ENCODE peak calls at places on chromosomes 13 and 19, in five cellular contexts. One of them, this sample, is unnamed.

GRCh38 chr19:4584670-4585460 is 25.4 kb upstream of the SEMA6B start:
- DNase-seq in NCI-H1092: no peak
- DNase-seq in left cardiac atrium: no peak
- DNase-seq in GM12892: peak; percentile 25
- DNase-seq in upper lobe of right lung: no peak
- DNase-seq in this sample: no peak

GRCh38 chr19:15915109-15915508 is 17.2 kb upstream of the CYP4F2 start:
- DNase-seq in NCI-H1092: no peak
- DNase-seq in left cardiac atrium: no peak
- DNase-seq in GM12892: no peak
- DNase-seq in upper lobe of right lung: no peak
- DNase-seq in this sample: no peak

GRCh38 chr13:100648354-100648753 is 26.2 kb downstream of the TMTC4 start:
- DNase-seq in NCI-H1092: no peak
- DNase-seq in left cardiac atrium: no peak
- DNase-seq in GM12892: no peak
- DNase-seq in upper lobe of right lung: no peak
- DNase-seq in this sample: no peak

GRCh38 chr13:105144936-105145335 is 1390.5 kb downstream of the EFNB2 start:
- DNase-seq in NCI-H1092: no peak
- DNase-seq in left cardiac atrium: no peak
- DNase-seq in GM12892: no peak
- DNase-seq in upper lobe of right lung: no peak
- DNase-seq in this sample: no peak

GRCh38 chr19:29586401-29586800 is 19.7 kb upstream of the POP4 start:
- DNase-seq in NCI-H1092: no peak
- DNase-seq in left cardiac atrium: no peak
- DNase-seq in GM12892: no peak
- DNase-seq in upper lobe of right lung: no peak
- DNase-seq in this sample: no peak

GRCh38 chr13:94914829-94915228 is 202.5 kb upstream of the SOX21 start:
- DNase-seq in NCI-H1092: no peak
- DNase-seq in left cardiac atrium: no peak
- DNase-seq in GM12892: no peak
- DNase-seq in upper lobe of right lung: no peak
- DNase-seq in this sample: no peak

GRCh38 chr13:50618206-50618605 is 225.3 kb downstream of the DLEU7 start:
- DNase-seq in NCI-H1092: no peak
- DNase-seq in left cardiac atrium: no peak
- DNase-seq in GM12892: no peak
- DNase-seq in upper lobe of right lung: no peak
- DNase-seq in this sample: no peak

GRCh38 chr19:32339988-32340874 is 5.2 kb upstream of the ZNF507 start:
- DNase-seq in NCI-H1092: no peak
- DNase-seq in left cardiac atrium: peak; percentile 78
- DNase-seq in GM12892: peak; percentile 26
- DNase-seq in upper lobe of right lung: peak; percentile 77
- DNase-seq in this sample: peak; percentile 53

GRCh38 chr13:30690282-30691188 is 44.8 kb upstream of the ALOX5AP start:
- DNase-seq in NCI-H1092: no peak
- DNase-seq in left cardiac atrium: peak; percentile 66
- DNase-seq in GM12892: no peak
- DNase-seq in upper lobe of right lung: peak; percentile 80
- DNase-seq in this sample: peak; percentile 42

GRCh38 chr13:77492982-77493381 is 42.5 kb upstream of the SCEL start:
- DNase-seq in NCI-H1092: peak; percentile 74
- DNase-seq in left cardiac atrium: no peak
- DNase-seq in GM12892: no peak
- DNase-seq in upper lobe of right lung: no peak
- DNase-seq in this sample: no peak

GRCh38 chr19:47511681-47512080 is 3.2 kb downstream of the NAPA start:
- DNase-seq in NCI-H1092: no peak
- DNase-seq in left cardiac atrium: no peak
- DNase-seq in GM12892: no peak
- DNase-seq in upper lobe of right lung: no peak
- DNase-seq in this sample: no peak

This sample was measured in germinal center.